ENCODE peak calls at places on chromosome 7, in nine cellular contexts. C, U, Q, J, I, M, B, Y and E are unnamed samples.

GRCh38 chr7:130521552-130521951 is 29.7 kb downstream of the MEST start:
- DNase-seq in C (no peak), U (no peak), Q (no peak), J (no peak), I (no peak), M (no peak), B (no peak), Y (no peak), E (no peak)

GRCh38 chr7:70630647-70631457 is 501.1 kb upstream of the GALNT17 start:
- DNase-seq in C (no peak), U (no peak), Q (no peak), J (no peak), I (peak), M (no peak), B (no peak), Y (peak), E (peak)

GRCh38 chr7:78197447-78197846 is 398.9 kb downstream of the PHTF2 start:
- DNase-seq in C (no peak), U (no peak), Q (no peak), J (no peak), I (no peak), M (no peak), B (no peak), Y (peak), E (no peak)

GRCh38 chr7:40793132-40793531 is 658.3 kb downstream of the SUGCT start:
- DNase-seq in C (no peak), U (no peak), Q (no peak), J (no peak), I (no peak), M (no peak), B (no peak), Y (peak), E (no peak)

GRCh38 chr7:14751461-14751860 is 151.1 kb downstream of the DGKB start:
- DNase-seq in C (no peak), U (no peak), Q (no peak), J (no peak), I (no peak), M (no peak), B (no peak), Y (no peak), E (no peak)

GRCh38 chr7:128419262-128419661 is 9.5 kb upstream of the IMPDH1 start:
- DNase-seq in C (no peak), U (no peak), Q (no peak), J (no peak), I (no peak), M (no peak), B (no peak), Y (no peak), E (no peak)

GRCh38 chr7:1466524-1467271 is 7.4 kb upstream of the MICALL2 start:
- DNase-seq in C (peak), U (peak), Q (peak), J (peak), I (peak), M (peak), B (peak), Y (peak), E (peak)

GRCh38 chr7:41058986-41059741 is 643.7 kb downstream of the INHBA start:
- DNase-seq in C (no peak), U (no peak), Q (no peak), J (no peak), I (no peak), M (no peak), B (no peak), Y (peak), E (no peak)

GRCh38 chr7:28941633-28942032 is 16.5 kb downstream of the TRIL start:
- DNase-seq in C (no peak), U (no peak), Q (no peak), J (no peak), I (no peak), M (no peak), B (no peak), Y (no peak), E (no peak)

GRCh38 chr7:2242541-2243482 is 786 bp downstream of the NUDT1 start:
- DNase-seq in C (peak), U (peak), Q (no peak), J (no peak), I (no peak), M (no peak), B (no peak), Y (no peak), E (no peak)

GRCh38 chr7:140656548-140657515 is 15.9 kb upstream of the ADCK2 start:
- DNase-seq in C (peak), U (no peak), Q (peak), J (no peak), I (peak), M (peak), B (peak), Y (no peak), E (peak)

GRCh38 chr7:135169141-135169935 is 1.2 kb downstream of the CYREN start:
- DNase-seq in C (peak), U (peak), Q (no peak), J (no peak), I (no peak), M (no peak), B (peak), Y (peak), E (no peak)

GRCh38 chr7:66452165-66452564 is 176.5 kb upstream of the KCTD7 start:
- DNase-seq in C (no peak), U (no peak), Q (no peak), J (no peak), I (no peak), M (no peak), B (no peak), Y (peak), E (no peak)

GRCh38 chr7:143362126-143362961 is at the start of gene FAM131B:
- DNase-seq in C (no peak), U (no peak), Q (no peak), J (no peak), I (no peak), M (no peak), B (no peak), Y (no peak), E (no peak)

GRCh38 chr7:70696139-70696782 is 435.7 kb upstream of the GALNT17 start:
- DNase-seq in C (peak), U (peak), Q (no peak), J (no peak), I (no peak), M (no peak), B (no peak), Y (peak), E (no peak)

GRCh38 chr7:55365103-55365679 is at the start of gene LANCL2:
- DNase-seq in C (peak), U (no peak), Q (peak), J (peak), I (no peak), M (no peak), B (peak), Y (peak), E (no peak)

GRCh38 chr7:193538-194256 is 1.3 kb downstream of the FAM20C start:
- DNase-seq in C (peak), U (no peak), Q (no peak), J (no peak), I (no peak), M (no peak), B (no peak), Y (no peak), E (no peak)

GRCh38 chr7:5679741-5680473 is 101.6 kb downstream of the RNF216 start:
- DNase-seq in C (peak), U (no peak), Q (no peak), J (no peak), I (peak), M (peak), B (peak), Y (no peak), E (peak)

GRCh38 chr7:92567460-92567859 is 22.7 kb downstream of the FAM133B start:
- DNase-seq in C (no peak), U (no peak), Q (no peak), J (no peak), I (no peak), M (no peak), B (no peak), Y (peak), E (no peak)

GRCh38 chr7:141949068-141949467 is 2.3 kb upstream of the CLEC5A start:
- DNase-seq in C (no peak), U (no peak), Q (no peak), J (no peak), I (no peak), M (no peak), B (no peak), Y (no peak), E (no peak)

GRCh38 chr7:38105874-38106483 is 72.1 kb upstream of the STARD3NL start:
- DNase-seq in C (peak), U (peak), Q (no peak), J (no peak), I (peak), M (no peak), B (no peak), Y (peak), E (no peak)

GRCh38 chr7:111126987-111127386 is 36.1 kb downstream of the LRRN3 start:
- DNase-seq in C (no peak), U (peak), Q (no peak), J (no peak), I (no peak), M (no peak), B (no peak), Y (peak), E (no peak)

GRCh38 chr7:91655656-91656055 is 224.8 kb downstream of the MTERF1 start:
- DNase-seq in C (no peak), U (no peak), Q (no peak), J (no peak), I (no peak), M (no peak), B (no peak), Y (no peak), E (no peak)

GRCh38 chr7:7921830-7922229 is 46.8 kb upstream of the GLCCI1 start:
- DNase-seq in C (no peak), U (no peak), Q (no peak), J (no peak), I (no peak), M (no peak), B (no peak), Y (no peak), E (no peak)

GRCh38 chr7:98475352-98475751 is 74.5 kb upstream of the BAIAP2L1 start:
- DNase-seq in C (no peak), U (no peak), Q (no peak), J (no peak), I (no peak), M (no peak), B (no peak), Y (no peak), E (no peak)
- H3K4me3 ChIP-seq in C (no peak), U (no peak), Q (no peak), J (no peak), I (no peak), M (no peak), B (no peak), Y (no peak), E (no peak)

DNA sequence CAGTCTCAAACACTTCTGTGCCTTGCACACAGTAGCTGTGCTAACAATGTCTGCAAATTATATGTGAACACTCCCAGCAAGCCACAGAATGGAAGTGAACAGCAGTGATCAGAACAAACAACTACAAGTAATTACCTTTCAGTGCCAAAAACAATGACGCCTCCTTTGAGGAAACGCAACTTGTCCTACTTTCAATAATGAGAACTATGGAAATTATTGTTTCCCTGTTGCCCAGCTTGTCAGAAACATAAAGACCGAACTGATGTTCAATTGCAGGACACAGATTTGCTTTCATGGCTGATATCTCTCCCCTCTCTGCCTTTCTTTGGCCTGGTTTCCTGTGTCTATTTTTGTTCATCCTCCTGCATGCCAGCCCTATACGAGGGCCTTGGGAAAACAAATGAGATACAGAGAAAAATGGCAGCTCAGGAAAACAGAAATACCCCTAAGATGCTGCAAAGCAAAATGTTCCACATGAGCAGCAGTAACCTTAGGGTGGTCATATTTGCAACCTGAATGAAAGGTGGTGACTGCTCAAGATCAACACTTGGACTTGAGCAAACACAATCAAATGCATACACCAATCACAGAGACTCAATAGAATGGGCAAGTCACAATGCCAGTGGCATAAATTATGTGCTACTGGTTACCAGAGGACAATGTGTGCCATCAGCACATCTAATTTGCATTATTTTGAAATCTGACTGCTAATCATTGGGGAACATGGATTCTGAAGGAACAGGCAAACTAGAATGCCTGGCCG is 26.8 kb downstream of the COBL start:
- DNase-seq in C (no peak), U (no peak), Q (no peak), J (no peak), I (no peak), M (no peak), B (no peak), Y (no peak), E (no peak)
- H3K4me3 ChIP-seq in C (no peak), U (no peak), Q (no peak), J (no peak), I (no peak), M (no peak), B (peak), Y (no peak), E (no peak)

GRCh38 chr7:79823246-79823951 is 311.2 kb upstream of the GNAI1 start:
- DNase-seq in C (no peak), U (no peak), Q (no peak), J (no peak), I (no peak), M (no peak), B (no peak), Y (peak), E (no peak)

GRCh38 chr7:79822620-79823240 is 311.9 kb upstream of the GNAI1 start:
- DNase-seq in C (no peak), U (no peak), Q (no peak), J (no peak), I (no peak), M (no peak), B (no peak), Y (no peak), E (no peak)

DNA sequence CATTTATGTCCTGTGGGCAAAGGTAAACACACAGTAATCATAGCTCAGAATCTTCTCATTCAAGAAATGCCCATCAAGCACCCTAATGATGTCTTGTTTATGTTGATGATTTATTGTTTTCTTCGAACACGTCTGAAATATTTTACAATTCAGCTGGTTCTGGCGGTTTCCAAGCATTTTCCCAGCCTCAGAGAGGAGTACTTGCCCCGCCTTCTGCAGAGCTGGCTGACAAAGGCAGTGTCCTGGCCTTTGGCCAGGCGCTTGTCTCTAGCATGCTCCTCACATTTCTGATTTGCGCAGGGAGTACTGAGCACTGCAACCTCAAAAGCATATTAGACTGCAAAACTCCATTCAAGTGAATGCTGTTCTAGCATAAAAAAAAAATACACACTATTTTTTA is 314.2 kb upstream of the GNAI1 start:
- DNase-seq in C (peak), U (no peak), Q (no peak), J (no peak), I (peak), M (no peak), B (no peak), Y (peak), E (no peak)
- H3K4me3 ChIP-seq in C (no peak), U (no peak), Q (no peak), J (no peak), I (no peak), M (no peak), B (no peak), Y (no peak), E (no peak)

GRCh38 chr7:155466142-155466813 is 8.3 kb downstream of the EN2 start:
- DNase-seq in C (no peak), U (no peak), Q (no peak), J (no peak), I (no peak), M (no peak), B (no peak), Y (no peak), E (no peak)
- H3K4me3 ChIP-seq in C (no peak), U (no peak), Q (no peak), J (no peak), I (no peak), M (no peak), B (no peak), Y (no peak), E (no peak)

GRCh38 chr7:69430502-69431145 is 167.7 kb upstream of the AUTS2 start:
- DNase-seq in C (peak), U (no peak), Q (no peak), J (peak), I (peak), M (no peak), B (peak), Y (peak), E (peak)
- H3K4me3 ChIP-seq in C (no peak), U (no peak), Q (no peak), J (no peak), I (no peak), M (no peak), B (no peak), Y (no peak), E (no peak)

DNA sequence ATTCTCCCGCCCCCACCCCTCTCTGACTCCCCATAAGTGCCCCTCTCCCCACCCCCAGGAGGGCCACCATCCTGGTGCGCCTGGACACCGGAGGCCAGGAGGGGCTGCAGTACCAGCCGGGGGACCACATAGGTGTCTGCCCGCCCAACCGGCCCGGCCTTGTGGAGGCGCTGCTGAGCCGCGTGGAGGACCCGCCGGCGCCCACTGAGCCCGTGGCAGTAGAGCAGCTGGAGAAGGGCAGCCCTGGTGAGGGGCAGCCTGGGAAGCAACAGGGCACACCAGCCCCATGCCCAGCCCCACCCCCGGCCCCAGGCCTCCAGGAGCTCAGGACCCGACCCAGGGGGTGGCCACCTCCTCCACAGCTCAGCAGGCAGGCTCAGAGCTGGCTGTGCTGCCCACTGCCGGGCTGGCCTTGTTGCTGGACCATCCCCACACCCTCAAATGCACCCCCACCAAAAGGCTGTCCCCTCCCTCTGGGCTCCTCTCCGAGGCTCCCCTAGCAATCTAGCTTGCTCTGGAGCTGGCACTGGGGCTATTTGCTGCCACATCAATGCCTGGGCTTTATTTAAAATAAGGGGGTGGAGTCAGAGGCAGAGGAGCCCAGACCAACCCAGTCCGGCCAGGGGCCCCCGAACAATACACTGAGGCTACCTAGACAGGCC is 14.8 kb downstream of the ATG9B start:
- DNase-seq in C (no peak), U (no peak), Q (no peak), J (no peak), I (no peak), M (no peak), B (no peak), Y (no peak), E (no peak)
- H3K4me3 ChIP-seq in C (no peak), U (no peak), Q (no peak), J (no peak), I (no peak), M (no peak), B (no peak), Y (no peak), E (no peak)

DNA sequence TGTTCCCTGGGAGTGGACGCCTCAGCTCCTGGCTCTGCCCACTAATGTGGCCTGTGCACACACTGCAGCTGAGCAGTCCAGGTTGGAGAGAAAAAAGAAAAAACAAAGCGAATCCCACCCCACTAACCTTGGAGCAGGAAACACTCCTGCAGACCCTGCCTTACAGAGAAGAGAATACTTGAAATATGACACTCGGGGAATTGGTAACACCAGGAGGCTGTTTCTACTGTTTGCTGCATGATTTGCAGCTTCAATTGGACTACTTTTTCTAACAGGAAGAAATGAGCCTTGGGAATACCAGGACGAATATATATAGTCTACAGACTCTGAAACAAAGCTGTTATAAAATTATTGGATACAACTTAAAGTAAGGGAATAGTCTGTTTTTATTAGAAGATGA is 22.2 kb downstream of the CDHR3 start:
- DNase-seq in C (no peak), U (no peak), Q (no peak), J (no peak), I (no peak), M (no peak), B (no peak), Y (no peak), E (no peak)
- H3K4me3 ChIP-seq in C (no peak), U (no peak), Q (no peak), J (no peak), I (no peak), M (no peak), B (no peak), Y (no peak), E (no peak)